ENCODE peak calls at places on chromosomes 5 and 9, in seven cellular contexts. Y is HepG2, Z is K562, T is SK-N-SH, C is GM12878, B is T47D, U is H1. W is an unnamed sample.

GRCh38 chr5:78467744-78468357 is 107.4 kb downstream of the SCAMP1 start:
- DNase-seq in Y (peak), Z (peak), T (peak), C (peak), B (peak), U (no peak), W (no peak)

GRCh38 chr5:167574381-167574780 is 717.1 kb upstream of the WWC1 start:
- DNase-seq in Y (no peak), Z (no peak), T (no peak), C (no peak), B (no peak), U (no peak), W (no peak)

GRCh38 chr5:69364414-69364813 is 4.9 kb downstream of the AK6 start:
- DNase-seq in Y (peak), Z (peak), T (peak), C (no peak), B (peak), U (no peak), W (peak)

GRCh38 chr5:140340605-140341004 is 5.8 kb downstream of the HBEGF start:
- DNase-seq in Y (no peak), Z (no peak), T (no peak), C (no peak), B (no peak), U (no peak), W (no peak)

GRCh38 chr9:114285166-114285867 is 37.6 kb upstream of the ORM1 start:
- DNase-seq in Y (no peak), Z (no peak), T (peak), C (no peak), B (no peak), U (no peak), W (no peak)

GRCh38 chr9:22210262-22210661 is 201.2 kb upstream of the CDKN2B start:
- DNase-seq in Y (no peak), Z (no peak), T (no peak), C (no peak), B (no peak), U (no peak), W (no peak)

GRCh38 chr5:123456242-123456641 is 33.0 kb upstream of the CEP120 start:
- DNase-seq in Y (no peak), Z (no peak), T (no peak), C (no peak), B (no peak), U (no peak), W (no peak)

GRCh38 chr5:113224605-113225065 is 210.2 kb downstream of the TSSK1B start:
- DNase-seq in Y (peak), Z (no peak), T (no peak), C (no peak), B (no peak), U (no peak), W (no peak)

GRCh38 chr5:141882594-141883183 is 4.5 kb upstream of the PCDH1 start:
- DNase-seq in Y (peak), Z (no peak), T (peak), C (no peak), B (no peak), U (peak), W (no peak)

GRCh38 chr5:143214890-143215289 is 188.6 kb downstream of the NR3C1 start:
- DNase-seq in Y (no peak), Z (no peak), T (no peak), C (no peak), B (no peak), U (no peak), W (no peak)

GRCh38 chr9:133487331-133487725 is 8.4 kb upstream of the SLC2A6 start:
- DNase-seq in Y (no peak), Z (no peak), T (no peak), C (no peak), B (no peak), U (no peak), W (no peak)

GRCh38 chr5:74206571-74207550 is 433.7 kb downstream of the ENC1 start:
- DNase-seq in Y (no peak), Z (no peak), T (peak), C (no peak), B (no peak), U (no peak), W (no peak)

GRCh38 chr9:103894184-103894583 is 199.9 kb upstream of the SMC2 start:
- DNase-seq in Y (no peak), Z (no peak), T (no peak), C (no peak), B (no peak), U (no peak), W (no peak)

GRCh38 chr9:34651876-34652602 is at the start of gene IL11RA:
- DNase-seq in Y (peak), Z (peak), T (no peak), C (no peak), B (peak), U (peak), W (peak)

GRCh38 chr5:15463231-15463630 is 36.7 kb upstream of the FBXL7 start:
- DNase-seq in Y (no peak), Z (no peak), T (no peak), C (no peak), B (no peak), U (peak), W (no peak)

GRCh38 chr5:73451218-73452130 is 2.9 kb upstream of the FOXD1 start:
- DNase-seq in Y (no peak), Z (peak), T (peak), C (no peak), B (no peak), U (peak), W (no peak)

GRCh38 chr9:18393340-18394130 is 80.4 kb upstream of the ADAMTSL1 start:
- DNase-seq in Y (peak), Z (no peak), T (no peak), C (no peak), B (no peak), U (no peak), W (peak)

GRCh38 chr9:14063799-14064198 is 250.1 kb downstream of the NFIB start:
- DNase-seq in Y (no peak), Z (no peak), T (no peak), C (no peak), B (no peak), U (no peak), W (no peak)

GRCh38 chr5:179271301-179271650 is 74.0 kb downstream of the ADAMTS2 start:
- DNase-seq in Y (no peak), Z (no peak), T (peak), C (no peak), B (no peak), U (no peak), W (no peak)

GRCh38 chr9:98657897-98658296 is 50.8 kb downstream of the GABBR2 start:
- DNase-seq in Y (no peak), Z (no peak), T (no peak), C (no peak), B (no peak), U (no peak), W (no peak)

GRCh38 chr5:80124519-80124918 is 89.4 kb downstream of the THBS4 start:
- DNase-seq in Y (no peak), Z (no peak), T (no peak), C (no peak), B (no peak), U (no peak), W (no peak)

GRCh38 chr9:106860731-106861584 is 2.0 kb upstream of the ZNF462 start:
- DNase-seq in Y (no peak), Z (no peak), T (peak), C (no peak), B (no peak), U (peak), W (no peak)

GRCh38 chr5:62718368-62718767 is 139.7 kb downstream of the LRRC70 start:
- DNase-seq in Y (no peak), Z (peak), T (no peak), C (no peak), B (no peak), U (no peak), W (no peak)

GRCh38 chr9:110180713-110181434 is 27.1 kb downstream of the C9orf152 start:
- DNase-seq in Y (peak), Z (no peak), T (no peak), C (no peak), B (no peak), U (no peak), W (no peak)

GRCh38 chr9:112020680-112021596 is 124.3 kb downstream of the UGCG start:
- DNase-seq in Y (peak), Z (no peak), T (no peak), C (peak), B (no peak), U (no peak), W (peak)
- TF ChIP-seq JUND in Y (no peak), Z (no peak), T (peak), C (no peak), B (no peak), U (no peak), W (peak)

GRCh38 chr5:132219289-132219970 is 8.2 kb downstream of the P4HA2 start:
- DNase-seq in Y (no peak), Z (no peak), T (no peak), C (no peak), B (no peak), U (no peak), W (no peak)

GRCh38 chr5:132218321-132218720 is 9.3 kb downstream of the P4HA2 start:
- DNase-seq in Y (no peak), Z (no peak), T (no peak), C (no peak), B (no peak), U (no peak), W (no peak)

GRCh38 chr5:132219981-132220380 is 7.7 kb downstream of the P4HA2 start:
- DNase-seq in Y (no peak), Z (no peak), T (no peak), C (no peak), B (no peak), U (no peak), W (no peak)

GRCh38 chr5:132221781-132222648 is 5.6 kb downstream of the P4HA2 start:
- DNase-seq in Y (no peak), Z (no peak), T (no peak), C (no peak), B (no peak), U (no peak), W (no peak)

GRCh38 chr5:132220476-132220875 is 7.2 kb downstream of the P4HA2 start:
- DNase-seq in Y (no peak), Z (no peak), T (no peak), C (no peak), B (no peak), U (no peak), W (no peak)
- TF ChIP-seq JUND in Y (no peak), Z (no peak), T (no peak), C (no peak), B (no peak), U (no peak), W (no peak)

GRCh38 chr9:119157196-119157595 is 212.0 kb downstream of the BRINP1 start:
- DNase-seq in Y (no peak), Z (no peak), T (no peak), C (no peak), B (no peak), U (no peak), W (no peak)
- TF ChIP-seq JUND in Y (no peak), Z (no peak), T (no peak), C (no peak), B (no peak), U (no peak), W (no peak)

DNA sequence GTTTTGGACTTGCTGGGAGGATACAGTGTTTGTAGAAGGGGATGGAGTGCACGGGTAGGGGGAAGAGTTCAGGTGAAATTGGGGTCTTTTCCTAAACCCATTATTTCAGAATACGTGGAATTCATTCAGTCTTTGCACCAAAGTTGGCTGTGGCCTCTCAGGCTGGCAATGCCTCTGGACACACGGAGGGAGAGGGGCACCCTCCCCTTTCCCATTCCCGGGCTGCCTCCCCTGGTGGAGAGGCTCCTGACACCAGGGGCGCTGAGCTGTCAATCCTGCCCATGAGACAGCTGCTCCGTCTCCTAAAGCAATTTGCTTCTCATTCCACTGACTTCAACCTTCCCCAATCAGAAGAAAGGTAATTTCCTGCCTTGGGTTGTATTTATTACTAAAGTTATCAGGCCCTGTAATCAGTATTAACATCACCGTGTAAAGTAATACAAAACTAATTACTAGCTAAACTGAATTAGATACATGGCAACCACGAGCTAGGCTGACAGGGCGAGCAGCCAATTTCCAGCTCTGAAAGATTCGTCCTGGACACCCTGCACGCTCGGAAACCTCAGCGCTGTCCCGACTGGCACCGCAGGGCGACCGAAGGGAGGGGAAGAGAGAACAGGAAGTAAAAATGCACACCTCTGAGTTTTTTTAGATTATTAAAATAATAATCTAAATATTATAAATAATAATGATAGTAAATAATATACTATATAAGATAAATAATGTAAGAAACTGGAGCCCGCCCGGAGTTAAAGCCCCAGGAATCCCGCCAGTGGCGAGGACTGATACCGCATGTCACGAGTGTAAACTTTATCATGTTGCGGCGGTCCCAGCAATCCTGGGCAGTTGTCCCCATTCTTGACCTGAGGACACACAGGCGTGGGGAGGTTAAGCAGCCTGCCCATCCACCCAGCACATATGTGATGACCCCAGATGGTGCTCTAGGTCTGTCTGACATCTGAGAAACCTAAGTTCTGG is 6.9 kb upstream of the OLFM1 start:
- DNase-seq in Y (no peak), Z (no peak), T (no peak), C (no peak), B (no peak), U (no peak), W (no peak)
- TF ChIP-seq JUND in Y (no peak), Z (no peak), T (no peak), C (no peak), B (no peak), U (no peak), W (no peak)

DNA sequence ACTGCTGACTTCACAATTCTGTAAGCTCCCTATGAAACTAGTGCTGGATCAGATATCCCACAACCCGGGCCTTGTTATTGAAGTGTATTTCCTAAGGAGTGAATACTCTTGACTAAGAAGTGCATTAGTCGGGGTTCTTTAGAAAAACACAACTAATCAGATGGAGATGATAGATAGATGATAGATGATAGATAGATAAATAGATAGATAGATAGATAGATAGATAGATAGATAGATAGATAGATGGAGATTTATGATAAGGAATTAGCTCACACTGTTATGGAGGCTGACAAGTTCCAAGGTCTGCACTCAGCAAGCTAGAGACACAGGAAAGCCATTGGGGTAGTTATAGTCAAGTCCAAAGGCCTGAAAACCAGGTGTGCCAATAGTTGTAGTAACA is 214.6 kb upstream of the COX7C start:
- DNase-seq in Y (no peak), Z (no peak), T (no peak), C (no peak), B (no peak), U (no peak), W (no peak)
- TF ChIP-seq JUND in Y (no peak), Z (no peak), T (no peak), C (no peak), B (no peak), U (no peak), W (no peak)

DNA sequence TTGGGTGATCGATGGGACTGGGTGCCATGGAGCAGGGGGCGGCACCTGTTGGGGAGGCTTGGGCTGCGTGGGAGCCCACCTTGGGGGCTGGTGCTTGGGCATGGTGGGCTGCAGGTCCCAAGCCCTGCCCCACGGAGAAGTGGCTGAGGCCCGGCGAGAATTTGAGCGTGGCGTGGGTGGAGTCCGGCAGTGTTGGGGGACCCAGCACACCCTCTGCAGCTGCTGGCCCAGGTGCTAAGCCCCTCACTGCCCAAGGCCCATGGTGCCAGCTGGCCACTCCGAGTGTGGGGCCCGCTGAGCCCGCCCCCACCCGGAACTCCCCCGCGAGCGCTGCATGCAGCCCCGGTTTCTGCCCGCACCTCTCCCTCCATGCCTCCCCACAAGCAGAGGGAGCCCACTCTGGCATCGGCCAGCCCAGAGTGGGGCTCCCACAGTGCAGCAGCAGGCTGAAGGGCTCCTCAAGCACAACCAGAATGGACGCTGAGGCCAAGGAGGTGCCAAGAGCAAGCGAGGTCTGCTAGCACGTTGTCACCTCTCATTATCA is 1178.6 kb upstream of the CDH10 start:
- DNase-seq in Y (no peak), Z (no peak), T (no peak), C (no peak), B (no peak), U (no peak), W (no peak)
- TF ChIP-seq JUND in Y (no peak), Z (no peak), T (no peak), C (no peak), B (no peak), U (no peak), W (no peak)

GRCh38 chr9:129138476-129139232 is 27.4 kb downstream of the PTPA start:
- DNase-seq in Y (no peak), Z (no peak), T (no peak), C (no peak), B (no peak), U (no peak), W (no peak)
- TF ChIP-seq JUND in Y (no peak), Z (no peak), T (no peak), C (no peak), B (no peak), U (no peak), W (no peak)

DNA sequence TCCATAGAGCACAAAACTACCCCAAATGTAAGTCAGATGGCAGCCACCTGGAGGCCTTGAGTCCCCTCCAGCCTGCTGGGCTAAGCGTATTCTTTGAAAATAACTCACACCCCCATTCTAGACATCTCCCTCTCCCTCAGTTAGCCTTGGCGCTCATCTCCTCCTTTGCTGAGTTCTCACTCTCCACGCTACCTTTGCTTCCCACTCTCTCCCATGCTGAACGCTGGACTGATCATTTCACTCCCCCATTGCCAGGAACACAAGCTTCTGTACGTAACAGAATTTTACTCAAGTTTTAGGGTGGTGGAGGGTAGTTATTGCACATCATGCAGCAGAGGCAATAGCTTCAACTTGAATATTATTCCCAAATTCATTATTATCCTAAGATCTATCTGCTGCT is 47.5 kb upstream of the HRH2 start:
- DNase-seq in Y (no peak), Z (no peak), T (no peak), C (no peak), B (no peak), U (no peak), W (no peak)
- TF ChIP-seq JUND in Y (no peak), Z (no peak), T (no peak), C (no peak), B (no peak), U (no peak), W (no peak)

GRCh38 chr5:161572914-161573313 is 26.4 kb upstream of the GABRB2 start:
- DNase-seq in Y (no peak), Z (no peak), T (no peak), C (no peak), B (no peak), U (no peak), W (no peak)
- TF ChIP-seq JUND in Y (no peak), Z (no peak), T (no peak), C (no peak), B (no peak), U (no peak), W (no peak)

DNA sequence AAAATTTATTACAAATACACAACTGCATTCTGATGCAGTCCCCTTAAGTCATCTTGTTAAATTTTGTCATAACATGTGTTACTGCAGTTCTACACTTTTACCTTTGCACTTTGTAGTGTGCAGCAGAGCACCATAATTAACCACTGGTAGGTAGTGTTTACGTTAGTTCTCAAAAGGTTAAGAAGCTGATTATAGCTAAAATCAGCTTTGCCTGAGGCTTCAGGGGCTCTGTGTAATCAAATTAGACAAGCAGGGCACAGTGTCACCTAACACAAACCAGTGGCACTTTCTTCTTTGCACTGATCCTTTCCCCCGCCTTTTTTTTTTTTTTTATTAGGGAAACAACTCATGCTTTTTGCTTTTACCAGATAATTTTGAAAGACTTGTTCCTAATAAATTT is 26.1 kb downstream of the POU5F2 start:
- DNase-seq in Y (peak), Z (no peak), T (peak), C (no peak), B (no peak), U (no peak), W (no peak)
- TF ChIP-seq JUND in Y (no peak), Z (no peak), T (no peak), C (no peak), B (no peak), U (no peak), W (no peak)